ENCODE peak calls at places on chromosomes 4 and X, in five cellular contexts. One of them, this sample, is unnamed.

GRCh38 chr4:83125738-83126141 is 11.2 kb upstream of the PLAC8 start:
- DNase-seq in PC-3: peak; percentile 30
- DNase-seq in hepatocyte: peak; percentile 20
- DNase-seq in neural progenitor cell: no peak
- DNase-seq in GM23338: no peak
- DNase-seq in this sample: no peak

GRCh38 chr4:110498420-110498819 is 22.5 kb downstream of the ENPEP start:
- DNase-seq in PC-3: no peak
- DNase-seq in hepatocyte: no peak
- DNase-seq in neural progenitor cell: no peak
- DNase-seq in GM23338: peak; percentile 30
- DNase-seq in this sample: no peak

GRCh38 chrX:150680974-150681373 is 12.2 kb upstream of the MTMR1 start:
- DNase-seq in PC-3: peak; percentile 66
- DNase-seq in hepatocyte: peak; percentile 23
- DNase-seq in neural progenitor cell: peak; percentile 34
- DNase-seq in GM23338: peak; percentile 48
- DNase-seq in this sample: peak; percentile 31

GRCh38 chr4:95980877-95981360 is 141.0 kb downstream of the PDHA2 start:
- DNase-seq in PC-3: no peak
- DNase-seq in hepatocyte: no peak
- DNase-seq in neural progenitor cell: no peak
- DNase-seq in GM23338: no peak
- DNase-seq in this sample: no peak

GRCh38 chr4:98688416-98689290 is 30.2 kb upstream of the TSPAN5 start:
- DNase-seq in PC-3: peak; percentile 47
- DNase-seq in hepatocyte: no peak
- DNase-seq in neural progenitor cell: peak; percentile 9
- DNase-seq in GM23338: no peak
- DNase-seq in this sample: peak; percentile 80

GRCh38 chr4:179307297-179308136 is 1865.3 kb upstream of the AGA start:
- DNase-seq in PC-3: peak; percentile 60
- DNase-seq in hepatocyte: peak; percentile 63
- DNase-seq in neural progenitor cell: peak; percentile 71
- DNase-seq in GM23338: peak; percentile 83
- DNase-seq in this sample: peak; percentile 41

GRCh38 chr4:90099795-90100194 is 27.4 kb upstream of the CCSER1 start:
- DNase-seq in PC-3: peak; percentile 72
- DNase-seq in hepatocyte: no peak
- DNase-seq in neural progenitor cell: no peak
- DNase-seq in GM23338: no peak
- DNase-seq in this sample: peak; percentile 8

GRCh38 chr4:178453057-178453456 is 1010.8 kb upstream of the AGA start:
- DNase-seq in PC-3: no peak
- DNase-seq in hepatocyte: no peak
- DNase-seq in neural progenitor cell: no peak
- DNase-seq in GM23338: no peak
- DNase-seq in this sample: no peak

GRCh38 chr4:105966046-105966445 is 70.8 kb downstream of the NPNT start:
- DNase-seq in PC-3: peak; percentile 74
- DNase-seq in hepatocyte: peak; percentile 56
- DNase-seq in neural progenitor cell: no peak
- DNase-seq in GM23338: peak; percentile 27
- DNase-seq in this sample: peak; percentile 81

GRCh38 chrX:20011608-20012007 is 20.7 kb upstream of the BCLAF3 start:
- DNase-seq in PC-3: no peak
- DNase-seq in hepatocyte: no peak
- DNase-seq in neural progenitor cell: peak; percentile 11
- DNase-seq in GM23338: no peak
- DNase-seq in this sample: no peak

GRCh38 chrX:18549643-18550042 is 122.3 kb downstream of the RS1 start:
- DNase-seq in PC-3: no peak
- DNase-seq in hepatocyte: no peak
- DNase-seq in neural progenitor cell: no peak
- DNase-seq in GM23338: peak; percentile 59
- DNase-seq in this sample: no peak

GRCh38 chrX:444305-444704 is 57.6 kb upstream of the PPP2R3B start:
- DNase-seq in PC-3: no peak
- DNase-seq in hepatocyte: no peak
- DNase-seq in neural progenitor cell: no peak
- DNase-seq in GM23338: no peak
- DNase-seq in this sample: no peak

GRCh38 chr4:52813546-52813945 is 48.6 kb upstream of the RASL11B start:
- DNase-seq in PC-3: no peak
- DNase-seq in hepatocyte: no peak
- DNase-seq in neural progenitor cell: no peak
- DNase-seq in GM23338: no peak
- DNase-seq in this sample: no peak

GRCh38 chrX:12137982-12138365 is 299 bp upstream of the FRMPD4 start:
- DNase-seq in PC-3: peak; percentile 12
- DNase-seq in hepatocyte: no peak
- DNase-seq in neural progenitor cell: peak; percentile 33
- DNase-seq in GM23338: peak; percentile 45
- DNase-seq in this sample: no peak

GRCh38 chrX:40663078-40663740 is 15.8 kb upstream of the CXorf38 start:
- DNase-seq in PC-3: no peak
- DNase-seq in hepatocyte: no peak
- DNase-seq in neural progenitor cell: no peak
- DNase-seq in GM23338: no peak
- DNase-seq in this sample: no peak

GRCh38 chrX:10111364-10112148 is 45.2 kb upstream of the CLCN4 start:
- DNase-seq in PC-3: no peak
- DNase-seq in hepatocyte: no peak
- DNase-seq in neural progenitor cell: no peak
- DNase-seq in GM23338: no peak
- DNase-seq in this sample: peak; percentile 42

GRCh38 chr4:6331018-6331417 is 61.4 kb downstream of the WFS1 start:
- DNase-seq in PC-3: peak; percentile 47
- DNase-seq in hepatocyte: peak; percentile 28
- DNase-seq in neural progenitor cell: no peak
- DNase-seq in GM23338: peak; percentile 73
- DNase-seq in this sample: peak; percentile 43

GRCh38 chrX:15430584-15430983 is 46.4 kb upstream of the VEGFD start:
- DNase-seq in PC-3: no peak
- DNase-seq in hepatocyte: no peak
- DNase-seq in neural progenitor cell: no peak
- DNase-seq in GM23338: no peak
- DNase-seq in this sample: peak; percentile 15

GRCh38 chr4:164023214-164023613 is 528.7 kb downstream of the TMA16 start:
- DNase-seq in PC-3: no peak
- DNase-seq in hepatocyte: no peak
- DNase-seq in neural progenitor cell: peak; percentile 1
- DNase-seq in GM23338: peak; percentile 65
- DNase-seq in this sample: no peak

GRCh38 chrX:41870719-41871151 is 52.6 kb downstream of the CASK start:
- DNase-seq in PC-3: no peak
- DNase-seq in hepatocyte: peak; percentile 33
- DNase-seq in neural progenitor cell: no peak
- DNase-seq in GM23338: no peak
- DNase-seq in this sample: no peak

GRCh38 chr4:4446434-4446833 is 59.5 kb downstream of the NSG1 start:
- DNase-seq in PC-3: no peak
- DNase-seq in hepatocyte: no peak
- DNase-seq in neural progenitor cell: no peak
- DNase-seq in GM23338: no peak
- DNase-seq in this sample: peak; percentile 74

GRCh38 chr4:56681158-56681848 is at the start of gene HOPX:
- DNase-seq in PC-3: peak; percentile 86
- DNase-seq in hepatocyte: peak; percentile 69
- DNase-seq in neural progenitor cell: no peak
- DNase-seq in GM23338: no peak
- DNase-seq in this sample: no peak

GRCh38 chrX:131944936-131945902 is 77.9 kb upstream of the STK26 start:
- DNase-seq in PC-3: no peak
- DNase-seq in hepatocyte: no peak
- DNase-seq in neural progenitor cell: no peak
- DNase-seq in GM23338: no peak
- DNase-seq in this sample: no peak

GRCh38 chr4:77636902-77637301 is 31.3 kb downstream of the CXCL13 start:
- DNase-seq in PC-3: peak; percentile 95
- DNase-seq in hepatocyte: peak; percentile 49
- DNase-seq in neural progenitor cell: no peak
- DNase-seq in GM23338: no peak
- DNase-seq in this sample: peak; percentile 78

GRCh38 chrX:6761251-6761650 is 226.3 kb upstream of the VCX3A start:
- DNase-seq in PC-3: no peak
- DNase-seq in hepatocyte: no peak
- DNase-seq in neural progenitor cell: no peak
- DNase-seq in GM23338: no peak
- DNase-seq in this sample: no peak

GRCh38 chrX:72121381-72121780 is 10.3 kb downstream of the RTL5 start:
- DNase-seq in PC-3: peak; percentile 85
- DNase-seq in hepatocyte: no peak
- DNase-seq in neural progenitor cell: no peak
- DNase-seq in GM23338: no peak
- DNase-seq in this sample: peak; percentile 81

GRCh38 chr4:53453385-53453784 is 75.9 kb downstream of the FIP1L1 start:
- DNase-seq in PC-3: no peak
- DNase-seq in hepatocyte: no peak
- DNase-seq in neural progenitor cell: no peak
- DNase-seq in GM23338: no peak
- DNase-seq in this sample: peak; percentile 29

GRCh38 chrX:103637604-103638338 is 9.0 kb downstream of the TCEAL1 start:
- DNase-seq in PC-3: peak; percentile 89
- DNase-seq in hepatocyte: no peak
- DNase-seq in neural progenitor cell: no peak
- DNase-seq in GM23338: no peak
- DNase-seq in this sample: peak; percentile 32

GRCh38 chrX:6614516-6614915 is 79.6 kb upstream of the VCX3A start:
- DNase-seq in PC-3: no peak
- DNase-seq in hepatocyte: no peak
- DNase-seq in neural progenitor cell: peak; percentile 1
- DNase-seq in GM23338: no peak
- DNase-seq in this sample: no peak

GRCh38 chrX:7112071-7112470 is 35.4 kb upstream of the STS start:
- DNase-seq in PC-3: no peak
- DNase-seq in hepatocyte: no peak
- DNase-seq in neural progenitor cell: no peak
- DNase-seq in GM23338: no peak
- DNase-seq in this sample: no peak

GRCh38 chr4:72076562-72076961 is 44.8 kb downstream of the NPFFR2 start:
- DNase-seq in PC-3: peak; percentile 67
- DNase-seq in hepatocyte: no peak
- DNase-seq in neural progenitor cell: no peak
- DNase-seq in GM23338: no peak
- DNase-seq in this sample: peak; percentile 1

GRCh38 chr4:140233811-140234696 is 80.1 kb upstream of the MAML3 start:
- DNase-seq in PC-3: peak; percentile 29
- DNase-seq in hepatocyte: peak; percentile 46
- DNase-seq in neural progenitor cell: no peak
- DNase-seq in GM23338: no peak
- DNase-seq in this sample: peak; percentile 70

DNA sequence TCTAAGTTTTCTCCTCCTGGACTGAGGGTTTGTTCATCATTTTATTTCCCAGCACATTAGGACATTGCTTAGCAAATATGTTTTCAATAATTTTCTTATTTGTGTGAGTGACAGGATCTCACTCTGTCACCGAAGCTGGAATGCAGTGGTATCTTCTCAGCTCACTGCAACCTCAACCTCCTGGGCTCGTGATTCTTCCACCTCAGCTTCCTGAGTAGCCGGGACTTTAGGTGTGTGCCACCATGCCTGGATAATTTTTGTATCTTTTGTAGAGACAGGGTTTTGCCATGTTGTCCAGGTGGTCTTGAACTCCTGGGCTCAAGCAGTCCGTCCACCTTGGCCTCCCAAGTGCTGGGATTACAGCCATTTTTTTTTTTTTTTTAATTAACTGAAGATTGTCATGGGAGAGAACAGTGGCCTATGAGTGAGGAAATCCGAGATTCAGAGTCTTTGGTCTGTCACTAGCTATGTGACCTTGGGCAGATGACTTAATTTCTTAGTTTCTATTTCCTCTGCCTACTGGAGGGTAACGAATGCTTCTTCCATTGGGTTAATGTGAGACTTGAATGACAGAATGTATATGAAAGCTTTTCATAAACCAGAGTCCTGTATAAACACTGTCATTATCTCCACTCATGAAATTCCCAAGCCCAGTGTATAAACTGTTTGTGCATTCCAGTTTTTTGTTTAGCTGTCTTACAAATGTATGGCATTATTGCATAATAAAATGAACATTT is 23.9 kb downstream of the MOB1B start:
- DNase-seq in PC-3: no peak
- DNase-seq in hepatocyte: no peak
- DNase-seq in neural progenitor cell: no peak
- DNase-seq in GM23338: no peak
- DNase-seq in this sample: no peak
- H2AFZ ChIP-seq in PC-3: no peak overlapping the region
- H2AFZ ChIP-seq in hepatocyte: no peak overlapping the region
- H2AFZ ChIP-seq in neural progenitor cell: no peak overlapping the region
- H2AFZ ChIP-seq in GM23338: no peak overlapping the region
- H2AFZ ChIP-seq in this sample: no peak overlapping the region

GRCh38 chr4:187478292-187479205 is 517.0 kb upstream of the ZFP42 start:
- DNase-seq in PC-3: peak; percentile 82
- DNase-seq in hepatocyte: peak; percentile 35
- DNase-seq in neural progenitor cell: no peak
- DNase-seq in GM23338: no peak
- DNase-seq in this sample: peak; percentile 51

GRCh38 chr4:187475901-187476300 is 519.7 kb upstream of the ZFP42 start:
- DNase-seq in PC-3: no peak
- DNase-seq in hepatocyte: no peak
- DNase-seq in neural progenitor cell: no peak
- DNase-seq in GM23338: no peak
- DNase-seq in this sample: no peak

GRCh38 chr4:187477224-187477623 is 518.3 kb upstream of the ZFP42 start:
- DNase-seq in PC-3: no peak
- DNase-seq in hepatocyte: no peak
- DNase-seq in neural progenitor cell: no peak
- DNase-seq in GM23338: no peak
- DNase-seq in this sample: no peak

GRCh38 chr4:187484186-187484585 is 511.4 kb upstream of the ZFP42 start:
- DNase-seq in PC-3: no peak
- DNase-seq in hepatocyte: no peak
- DNase-seq in neural progenitor cell: no peak
- DNase-seq in GM23338: no peak
- DNase-seq in this sample: no peak

GRCh38 chr4:187480146-187481145 is 515.1 kb upstream of the ZFP42 start:
- DNase-seq in PC-3: peak; percentile 82
- DNase-seq in hepatocyte: peak; percentile 11
- DNase-seq in neural progenitor cell: no peak
- DNase-seq in GM23338: no peak
- DNase-seq in this sample: peak; percentile 17
- TF ChIP-seq EZH2phosphoT487 in PC-3: no peak
- TF ChIP-seq EZH2phosphoT487 in hepatocyte: no peak
- TF ChIP-seq EZH2phosphoT487 in neural progenitor cell: no peak
- TF ChIP-seq EZH2phosphoT487 in GM23338: no peak
- TF ChIP-seq EZH2phosphoT487 in this sample: no peak

GRCh38 chr4:145842224-145842887 is 96.3 kb downstream of the ZNF827 start:
- DNase-seq in PC-3: no peak
- DNase-seq in hepatocyte: no peak
- DNase-seq in neural progenitor cell: no peak
- DNase-seq in GM23338: peak; percentile 45
- DNase-seq in this sample: no peak
- H2AFZ ChIP-seq in PC-3: no peak overlapping the region
- H2AFZ ChIP-seq in hepatocyte: no peak overlapping the region
- H2AFZ ChIP-seq in neural progenitor cell: no peak overlapping the region
- H2AFZ ChIP-seq in GM23338: no peak overlapping the region
- H2AFZ ChIP-seq in this sample: no peak overlapping the region

GRCh38 chr4:74006009-74006476 is 7.6 kb upstream of the CXCL5 start:
- DNase-seq in PC-3: peak; percentile 45
- DNase-seq in hepatocyte: no peak
- DNase-seq in neural progenitor cell: no peak
- DNase-seq in GM23338: no peak
- DNase-seq in this sample: peak; percentile 80
- TF ChIP-seq EZH2phosphoT487 in PC-3: no peak
- TF ChIP-seq EZH2phosphoT487 in hepatocyte: no peak
- TF ChIP-seq EZH2phosphoT487 in neural progenitor cell: no peak
- TF ChIP-seq EZH2phosphoT487 in GM23338: no peak
- TF ChIP-seq EZH2phosphoT487 in this sample: no peak

This sample was measured in GM23248.